ENCODE peak calls at places on chromosomes 6 and 20, in seven cellular contexts. W is stomach, X is K562, T is GM12878, M is sigmoid colon, P is SK-N-SH, K is suprapubic skin. V is an unnamed sample.

GRCh38 chr6:111841822-111842221 is 31.4 kb downstream of the FYN start:
- DNase-seq in W (peak; percentile 31), T (peak; percentile 60), K (no peak), P (no peak), M (no peak), X (no peak), V (no peak)

GRCh38 chr20:9458075-9458818 is 56.1 kb upstream of the LAMP5 start:
- DNase-seq in X (no peak), K (no peak), P (no peak), W (peak; percentile 27), T (peak; percentile 34), M (no peak), V (no peak)

GRCh38 chr20:61878478-61879302 is 187.0 kb downstream of the TAF4 start:
- DNase-seq in X (no peak), P (no peak), M (no peak), W (no peak), K (no peak), T (no peak), V (no peak)

GRCh38 chr6:130598021-130598989 is 228.9 kb upstream of the SMLR1 start:
- DNase-seq in X (no peak), P (no peak), K (no peak), T (no peak), M (no peak), W (no peak), V (no peak)

GRCh38 chr6:134310206-134310605 is 7.7 kb downstream of the SGK1 start:
- DNase-seq in M (no peak), W (no peak), T (no peak), K (no peak), X (no peak), P (no peak), V (no peak)

GRCh38 chr6:13451181-13451700 is 36.2 kb downstream of the GFOD1 start:
- DNase-seq in X (no peak), W (no peak), M (no peak), K (no peak), T (no peak), P (no peak), V (no peak)

GRCh38 chr6:141118991-141119390 is 1013.7 kb upstream of the GJE1 start:
- DNase-seq in T (no peak), X (no peak), W (no peak), M (no peak), P (no peak), K (no peak), V (no peak)

GRCh38 chr6:160355001-160355400 is 6.8 kb downstream of the SLC22A3 start:
- DNase-seq in W (no peak), M (no peak), T (no peak), K (no peak), X (no peak), P (no peak), V (no peak)

GRCh38 chr20:53829706-53830521 is 236.3 kb upstream of the ZNF217 start:
- DNase-seq in X (no peak), K (no peak), P (no peak), M (no peak), T (no peak), W (no peak), V (no peak)

GRCh38 chr6:90103056-90103793 is 193.4 kb downstream of the BACH2 start:
- DNase-seq in M (no peak), X (no peak), P (no peak), K (no peak), T (peak; percentile 65), W (no peak), V (no peak)

GRCh38 chr20:48015136-48015925 is 230.1 kb upstream of the SULF2 start:
- DNase-seq in X (no peak), P (no peak), M (no peak), T (no peak), K (no peak), W (no peak), V (no peak)

GRCh38 chr20:47315339-47315662 is 41.2 kb downstream of the ZMYND8 start:
- DNase-seq in P (no peak), W (no peak), M (no peak), T (no peak), X (no peak), K (no peak), V (no peak)

GRCh38 chr6:33204415-33205171 is at the start of gene HSD17B8:
- DNase-seq in P (peak; percentile 94), K (peak; percentile 97), T (peak; percentile 71), M (peak; percentile 97), X (peak; percentile 88), W (peak; percentile 96), V (peak; percentile 98)
- TF ChIP-seq EP300 in P (no peak), K (no peak), T (no peak), M (no peak), X (no peak), W (no peak), V (no peak)

DNA sequence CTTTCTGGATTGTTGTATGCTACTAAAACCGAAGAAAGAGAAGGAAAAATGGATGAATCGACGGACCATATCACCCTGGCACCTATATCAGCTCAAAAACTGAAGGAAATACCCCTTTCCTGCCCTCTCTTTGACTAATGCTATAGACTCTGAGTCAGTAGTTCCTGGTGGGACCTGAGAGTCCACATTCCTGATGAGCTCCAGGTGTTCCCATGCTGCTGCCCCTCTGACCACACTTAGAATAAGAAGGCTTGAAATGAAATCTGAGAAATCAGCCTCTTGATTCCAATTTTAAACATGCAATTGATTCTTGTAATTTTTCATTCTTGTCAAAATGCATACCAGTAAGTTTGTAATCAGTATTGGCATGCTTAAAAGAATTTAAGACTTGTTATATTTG is 75.2 kb downstream of the PRL start:
- DNase-seq in M (no peak), X (no peak), T (no peak), K (no peak), P (no peak), W (no peak), V (no peak)
- TF ChIP-seq CTCF in M (no peak), X (no peak), T (no peak), K (no peak), P (no peak), W (no peak), V (no peak)

DNA sequence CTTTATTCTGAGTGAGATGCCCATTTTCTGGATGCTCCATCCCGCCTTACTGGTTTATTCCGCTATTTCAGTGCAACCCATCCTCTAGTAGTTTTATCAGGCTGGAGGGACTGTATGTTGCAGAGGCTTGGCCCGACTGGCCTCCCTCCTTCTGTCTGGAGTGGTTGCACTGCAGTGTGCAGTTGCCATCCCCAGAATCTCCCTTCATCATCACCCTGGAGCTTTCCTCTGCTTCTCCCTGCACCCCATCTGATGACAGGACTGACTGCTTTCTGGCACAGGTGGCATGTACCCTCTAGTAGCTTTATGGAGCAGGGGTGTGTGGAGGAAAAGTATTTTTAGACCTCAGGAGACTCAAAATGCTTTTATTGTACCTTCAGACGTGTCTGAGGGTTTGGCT is 21.1 kb downstream of the WRNIP1 start:
- DNase-seq in P (no peak), K (no peak), T (no peak), M (no peak), X (no peak), W (no peak), V (no peak)
- TF ChIP-seq POLR2AphosphoS5 in P (no peak), K (no peak), T (no peak), M (no peak), X (no peak), W (no peak), V (no peak)

DNA sequence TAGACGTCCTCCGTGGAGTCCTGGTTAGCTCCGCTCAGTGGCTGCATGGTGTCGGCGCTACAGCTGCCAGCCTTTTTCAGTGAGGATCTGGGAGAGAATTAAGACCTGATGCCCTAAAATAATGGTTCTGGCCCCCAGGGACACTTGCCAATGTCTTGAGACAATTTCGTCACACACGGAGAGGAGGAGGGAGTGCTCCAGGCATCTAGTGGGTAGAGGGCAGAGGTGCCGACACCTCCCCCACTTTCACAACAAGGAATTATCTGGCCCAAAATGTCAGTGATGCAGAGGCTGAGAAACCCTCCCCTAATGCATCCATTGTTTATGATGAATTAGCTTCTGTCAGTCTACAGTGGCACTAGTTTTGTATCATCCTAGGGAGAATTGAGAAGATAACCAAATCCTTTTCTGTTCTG is 24.4 kb downstream of the TMEM181 start:
- DNase-seq in W (no peak), X (no peak), K (no peak), M (no peak), T (no peak), P (no peak), V (no peak)
- TF ChIP-seq EP300 in W (no peak), X (no peak), K (no peak), M (no peak), T (no peak), P (no peak), V (no peak)

DNA sequence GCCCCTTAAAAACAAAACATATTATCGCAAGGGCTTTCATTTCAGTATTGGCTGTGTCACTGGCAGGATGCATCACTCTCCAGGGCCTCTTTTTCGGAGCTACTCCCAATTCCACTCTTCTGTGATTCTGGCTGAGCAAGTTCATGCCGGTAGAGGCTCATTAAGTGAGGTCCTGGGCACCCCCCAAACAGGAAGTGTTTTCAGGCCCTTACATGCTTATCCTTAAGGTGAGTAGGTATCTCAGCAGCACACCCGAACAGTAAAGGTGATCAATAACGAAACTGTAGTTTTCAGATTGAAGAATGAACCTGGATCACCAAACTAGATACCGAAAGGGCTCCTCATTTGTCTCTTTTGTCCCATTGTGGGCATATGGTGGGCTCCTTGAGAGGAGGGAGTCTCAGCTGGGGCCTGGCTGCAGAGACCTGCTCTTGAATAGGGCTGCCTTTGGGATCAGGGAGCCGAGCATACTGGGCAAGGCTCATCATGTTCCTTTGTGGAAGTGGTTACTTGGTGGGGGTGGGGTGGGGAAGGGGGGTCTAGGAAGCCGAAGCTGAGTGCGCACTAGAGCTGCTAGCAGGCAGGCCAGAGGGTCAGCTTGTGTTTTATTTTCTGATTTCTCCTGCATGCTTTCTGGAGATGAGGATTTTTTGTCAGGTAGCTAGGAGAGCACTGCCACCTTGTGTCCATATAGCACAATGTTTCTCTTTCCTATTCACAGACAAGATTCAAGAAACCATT is 65.2 kb downstream of the CDS2 start:
- DNase-seq in K (no peak), T (peak; percentile 61), M (no peak), W (peak; percentile 34), P (peak; percentile 74), X (peak; percentile 54), V (no peak)
- TF ChIP-seq CTCF in K (peak; percentile 65), T (peak; percentile 82), M (peak; percentile 25), W (peak; percentile 82), P (peak; percentile 78), X (peak; percentile 64), V (peak; percentile 80)

GRCh38 chr20:8246153-8246552 is 114.1 kb downstream of the PLCB1 start:
- DNase-seq in M (no peak), X (no peak), K (no peak), W (no peak), T (no peak), P (no peak), V (no peak)
- TF ChIP-seq POLR2AphosphoS5 in M (no peak), X (no peak), K (no peak), W (no peak), T (no peak), P (no peak), V (no peak)